ENCODE peak calls at places on chromosomes 16 and 17, in seven cellular contexts. R, U, F, J, V, K and H are unnamed samples.

GRCh38 chr17:1137465-1137894 is 42.3 kb downstream of the ABR start:
- DNase-seq in J (peak; percentile 73), F (no peak), R (no peak), K (no peak), U (no peak), V (no peak), H (no peak)

GRCh38 chr16:79449067-79449466 is 151.5 kb downstream of the MAF start:
- DNase-seq in U (no peak), K (no peak), V (no peak), F (no peak), J (no peak), R (no peak), H (no peak)

GRCh38 chr17:47243737-47244598 is 9.7 kb upstream of the ITGB3 start:
- DNase-seq in R (no peak), K (no peak), U (no peak), J (no peak), F (no peak), V (no peak), H (no peak)

GRCh38 chr16:42069-42457 is 11.3 kb downstream of the POLR3K start:
- DNase-seq in U (no peak), R (no peak), V (no peak), J (no peak), F (no peak), K (no peak), H (no peak)

GRCh38 chr16:80682435-80683070 is 121.8 kb downstream of the CDYL2 start:
- DNase-seq in R (no peak), U (peak; percentile 42), K (no peak), F (no peak), V (no peak), J (no peak), H (peak; percentile 52)

GRCh38 chr16:86096850-86097249 is 197.9 kb downstream of the IRF8 start:
- DNase-seq in R (no peak), J (no peak), F (no peak), K (no peak), U (no peak), V (no peak), H (no peak)

GRCh38 chr16:4972938-4973587 is 14.9 kb downstream of the SEC14L5 start:
- DNase-seq in F (no peak), V (no peak), U (no peak), K (no peak), J (peak; percentile 54), R (no peak), H (no peak)

GRCh38 chr17:7855643-7856080 is 796 bp downstream of the TMEM88 start:
- DNase-seq in K (no peak), V (no peak), R (no peak), F (no peak), U (no peak), J (no peak), H (no peak)

GRCh38 chr17:77734371-77735050 is 224.0 kb upstream of the TNRC6C start:
- DNase-seq in J (peak; percentile 90), U (no peak), F (no peak), K (no peak), V (no peak), R (peak; percentile 58), H (no peak)

GRCh38 chr17:2709173-2709661 is 2.3 kb downstream of the CLUH start:
- DNase-seq in U (no peak), J (peak; percentile 44), R (peak; percentile 87), F (no peak), V (no peak), K (no peak), H (no peak)

GRCh38 chr16:53611151-53611802 is 92.4 kb downstream of the RPGRIP1L start:
- DNase-seq in K (no peak), R (no peak), V (no peak), F (no peak), J (peak; percentile 94), U (no peak), H (no peak)

GRCh38 chr16:85646976-85647375 is 33.9 kb downstream of the GSE1 start:
- DNase-seq in F (no peak), U (no peak), J (no peak), R (no peak), V (no peak), K (no peak), H (no peak)

GRCh38 chr16:81908466-81909230 is 102.6 kb downstream of the SDR42E1 start:
- DNase-seq in R (no peak), F (no peak), V (no peak), J (no peak), K (no peak), U (no peak), H (no peak)

GRCh38 chr17:34580685-34581445 is 1.5 kb downstream of the TMEM132E start:
- DNase-seq in K (no peak), R (no peak), J (peak; percentile 60), V (no peak), F (no peak), U (no peak), H (no peak)

GRCh38 chr16:14669776-14670175 is 24.3 kb downstream of the PLA2G10 start:
- DNase-seq in J (no peak), V (no peak), F (no peak), U (no peak), R (peak; percentile 3), K (no peak), H (no peak)

GRCh38 chr16:2001456-2002355 is 7.9 kb downstream of the ZNF598 start:
- DNase-seq in V (no peak), U (no peak), J (no peak), F (no peak), K (no peak), R (no peak), H (no peak)

GRCh38 chr16:87851601-87852000 is 17.7 kb downstream of the SLC7A5 start:
- DNase-seq in K (no peak), F (no peak), J (no peak), R (no peak), U (no peak), V (no peak), H (no peak)

GRCh38 chr17:2016494-2016893 is 8.6 kb downstream of the RTN4RL1 start:
- DNase-seq in R (no peak), J (no peak), U (no peak), K (no peak), F (no peak), V (no peak), H (no peak)

GRCh38 chr17:72033311-72033710 is 87.5 kb upstream of the SOX9 start:
- DNase-seq in U (no peak), V (no peak), J (no peak), R (no peak), K (no peak), F (no peak), H (no peak)

GRCh38 chr17:65864409-65864808 is 303.0 kb upstream of the AXIN2 start:
- DNase-seq in V (no peak), R (no peak), J (no peak), U (no peak), F (no peak), K (no peak), H (no peak)

GRCh38 chr16:51150159-51150893 is 744 bp downstream of the SALL1 start:
- DNase-seq in V (no peak), J (peak; percentile 57), R (no peak), F (no peak), U (no peak), K (no peak), H (no peak)

GRCh38 chr17:68733241-68734176 is 132.3 kb upstream of the FAM20A start:
- DNase-seq in V (no peak), U (no peak), R (no peak), K (no peak), F (no peak), J (no peak), H (no peak)

GRCh38 chr17:7842380-7842949 is 8.4 kb downstream of the KDM6B start:
- DNase-seq in J (peak; percentile 69), K (peak; percentile 95), R (no peak), F (peak; percentile 99), U (peak; percentile 98), V (peak; percentile 96), H (no peak)

GRCh38 chr16:49563666-49564065 is 190.1 kb downstream of the C16orf78 start:
- DNase-seq in R (no peak), F (no peak), J (no peak), V (no peak), U (no peak), K (no peak), H (no peak)

GRCh38 chr17:31266042-31266441 is 31.0 kb downstream of the OMG start:
- DNase-seq in U (no peak), V (no peak), K (no peak), F (no peak), R (peak; percentile 23), J (no peak), H (no peak)

GRCh38 chr17:47735536-47736011 is 2.5 kb downstream of the TBX21 start:
- DNase-seq in V (no peak), U (peak; percentile 73), F (no peak), K (no peak), R (no peak), J (no peak), H (no peak)

GRCh38 chr16:68400083-68400923 is 48.0 kb downstream of the SMPD3 start:
- DNase-seq in R (no peak), U (no peak), F (no peak), J (no peak), V (no peak), K (no peak), H (no peak)

GRCh38 chr16:29820730-29821662 is 734 bp downstream of the MVP start:
- DNase-seq in R (no peak), U (peak; percentile 76), K (no peak), F (peak; percentile 37), V (peak; percentile 44), J (no peak), H (no peak)

GRCh38 chr16:48188449-48189102 is 32.8 kb upstream of the ABCC12 start:
- DNase-seq in R (no peak), V (no peak), F (no peak), J (no peak), U (no peak), K (no peak), H (no peak)

GRCh38 chr16:77212736-77213541 is 13.7 kb downstream of the SYCE1L start:
- DNase-seq in J (peak; percentile 88), V (peak; percentile 64), K (peak; percentile 51), F (peak; percentile 50), R (no peak), U (peak; percentile 86), H (no peak)

GRCh38 chr17:4808378-4808767 is 1.4 kb downstream of the PLD2 start:
- DNase-seq in J (no peak), K (no peak), R (peak; percentile 4), U (no peak), F (no peak), V (no peak), H (no peak)

GRCh38 chr16:57013268-57013667 is 23.9 kb downstream of the NLRC5 start:
- DNase-seq in U (no peak), F (no peak), K (no peak), V (no peak), J (no peak), R (no peak), H (peak; percentile 56)